ENCODE peak calls at places on chromosomes 2 and 18, in seven cellular contexts. C is esophagus squamous epithelium; Y is CD8-positive, alpha-beta memory T cell; Z is right lobe of liver; X is CD4-positive, alpha-beta memory T cell; O is thoracic aorta; P is OCI-LY7. V is an unnamed sample. For H3K36me3 and H3K9me3, the result is how much of the 10 kb centered on the place peaks cover.

GRCh38 chr2:11996618-11997017 is 250.2 kb downstream of the LPIN1 start:
- DNase-seq in C (no peak), Y (no peak), Z (no peak), X (peak), O (no peak), P (no peak), V (no peak)

GRCh38 chr2:26058390-26058789 is 24.5 kb downstream of the RAB10 start:
- DNase-seq in C (no peak), Y (no peak), Z (no peak), X (no peak), O (no peak), P (no peak), V (no peak)

GRCh38 chr2:75582840-75583239 is 22.1 kb upstream of the EVA1A start:
- DNase-seq in C (no peak), Y (no peak), Z (no peak), X (no peak), O (no peak), P (no peak), V (no peak)

GRCh38 chr2:132448771-132449170 is 32.2 kb downstream of the GPR39 start:
- DNase-seq in C (no peak), Y (no peak), Z (no peak), X (no peak), O (no peak), P (peak), V (no peak)

GRCh38 chr2:67159929-67160328 is 237.2 kb upstream of the ETAA1 start:
- DNase-seq in C (no peak), Y (no peak), Z (no peak), X (no peak), O (no peak), P (no peak), V (no peak)

GRCh38 chr18:48896875-48897511 is 53.8 kb downstream of the SMAD7 start:
- DNase-seq in C (no peak), Y (no peak), Z (peak), X (no peak), O (no peak), P (peak), V (peak)

GRCh38 chr2:172783091-172783898 is 47.6 kb downstream of the RAPGEF4 start:
- DNase-seq in C (no peak), Y (no peak), Z (no peak), X (no peak), O (no peak), P (no peak), V (peak)

GRCh38 chr2:219452361-219453317 is 18.0 kb downstream of the SPEG start:
- DNase-seq in C (no peak), Y (no peak), Z (no peak), X (no peak), O (peak), P (no peak), V (peak)

GRCh38 chr2:44955593-44956449 is 14.3 kb downstream of the SIX3 start:
- DNase-seq in C (no peak), Y (peak), Z (peak), X (peak), O (no peak), P (peak), V (no peak)

GRCh38 chr2:238930216-238930615 is 82.3 kb downstream of the TWIST2 start:
- DNase-seq in C (no peak), Y (no peak), Z (no peak), X (no peak), O (no peak), P (no peak), V (no peak)

GRCh38 chr2:235468978-235469694 is 24.7 kb upstream of the AGAP1 start:
- DNase-seq in C (no peak), Y (no peak), Z (no peak), X (no peak), O (peak), P (no peak), V (no peak)

GRCh38 chr18:47422524-47422923 is 171.1 kb upstream of the SKOR2 start:
- DNase-seq in C (no peak), Y (no peak), Z (no peak), X (no peak), O (no peak), P (no peak), V (no peak)

GRCh38 chr2:9770308-9771100 is 72.8 kb upstream of the TAF1B start:
- DNase-seq in C (no peak), Y (no peak), Z (no peak), X (peak), O (peak), P (peak), V (no peak)

GRCh38 chr2:58032751-58033055 is 13.9 kb upstream of the VRK2 start:
- DNase-seq in C (no peak), Y (no peak), Z (no peak), X (no peak), O (no peak), P (no peak), V (no peak)

GRCh38 chr2:97712693-97713295 is 582 bp upstream of the ZAP70 start:
- DNase-seq in C (no peak), Y (no peak), Z (peak), X (no peak), O (no peak), P (peak), V (no peak)

GRCh38 chr2:146987996-146988395 is 856.8 kb upstream of the ACVR2A start:
- DNase-seq in C (no peak), Y (no peak), Z (no peak), X (no peak), O (no peak), P (no peak), V (no peak)

GRCh38 chr18:35334821-35335220 is 9.4 kb downstream of the ZNF24 start:
- DNase-seq in C (no peak), Y (no peak), Z (no peak), X (no peak), O (no peak), P (no peak), V (no peak)

GRCh38 chr2:17713291-17713690 is 40.3 kb downstream of the SMC6 start:
- DNase-seq in C (no peak), Y (no peak), Z (no peak), X (no peak), O (no peak), P (no peak), V (no peak)

GRCh38 chr2:17717666-17718065 is 35.9 kb downstream of the SMC6 start:
- DNase-seq in C (no peak), Y (no peak), Z (no peak), X (no peak), O (no peak), P (no peak), V (no peak)

GRCh38 chr2:17719562-17720371 is 33.8 kb downstream of the SMC6 start:
- DNase-seq in C (no peak), Y (peak), Z (no peak), X (peak), O (no peak), P (peak), V (no peak)

DNA sequence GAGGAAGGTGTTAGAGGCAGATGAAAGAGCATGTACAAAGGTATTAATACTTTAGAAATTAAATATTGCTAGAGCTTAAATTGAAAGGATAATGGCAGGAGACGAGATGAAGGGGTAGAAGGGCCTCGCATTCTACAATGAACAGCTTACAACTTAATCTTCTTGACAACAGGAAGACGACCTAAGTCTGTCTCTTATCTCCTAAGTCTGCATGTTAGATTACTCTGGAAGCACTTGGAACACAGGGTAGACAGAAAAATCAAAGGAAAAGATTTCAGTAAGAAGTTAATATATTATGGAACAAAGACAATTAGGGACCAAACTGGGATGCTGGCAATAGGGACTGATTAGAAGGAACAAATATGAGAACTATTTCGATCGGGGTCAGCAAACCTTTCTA is 34.9 kb downstream of the SMC6 start:
- DNase-seq in C (no peak), Y (no peak), Z (no peak), X (no peak), O (no peak), P (no peak), V (no peak)
- H3K36me3 ChIP-seq in C (under half), Y (under half), Z (under half), X (under half), O (under half), P (half or more), V (half or more)

GRCh38 chr2:15832849-15833680 is 107.3 kb upstream of the MYCN start:
- DNase-seq in C (no peak), Y (no peak), Z (no peak), X (no peak), O (no peak), P (no peak), V (no peak)
- H3K9me3 ChIP-seq in C (under half), Y (under half), Z (under half), X (under half), O (under half), P (under half), V (under half)

GRCh38 chr2:20378891-20379519 is 28.4 kb upstream of the PUM2 start:
- DNase-seq in C (no peak), Y (no peak), Z (peak), X (no peak), O (peak), P (no peak), V (peak)

GRCh38 chr2:20378341-20378740 is 27.7 kb upstream of the PUM2 start:
- DNase-seq in C (no peak), Y (no peak), Z (no peak), X (no peak), O (no peak), P (no peak), V (no peak)

GRCh38 chr2:20384949-20385348 is 34.3 kb upstream of the PUM2 start:
- DNase-seq in C (no peak), Y (no peak), Z (no peak), X (no peak), O (no peak), P (no peak), V (no peak)

GRCh38 chr2:20382965-20383800 is 32.5 kb upstream of the PUM2 start:
- DNase-seq in C (no peak), Y (no peak), Z (no peak), X (peak), O (no peak), P (no peak), V (no peak)

GRCh38 chr2:20381457-20381856 is 30.8 kb upstream of the PUM2 start:
- DNase-seq in C (no peak), Y (no peak), Z (peak), X (no peak), O (no peak), P (no peak), V (no peak)
- H3K27ac ChIP-seq in C (peak), Y (no peak), Z (no peak), X (no peak), O (no peak), P (no peak), V (no peak)

GRCh38 chr2:69945447-69945846 is 16.0 kb downstream of the ASPRV1 start:
- DNase-seq in C (no peak), Y (no peak), Z (no peak), X (no peak), O (no peak), P (no peak), V (no peak)
- H3K36me3 ChIP-seq in C (under half), Y (under half), Z (under half), X (under half), O (under half), P (under half), V (under half)

DNA sequence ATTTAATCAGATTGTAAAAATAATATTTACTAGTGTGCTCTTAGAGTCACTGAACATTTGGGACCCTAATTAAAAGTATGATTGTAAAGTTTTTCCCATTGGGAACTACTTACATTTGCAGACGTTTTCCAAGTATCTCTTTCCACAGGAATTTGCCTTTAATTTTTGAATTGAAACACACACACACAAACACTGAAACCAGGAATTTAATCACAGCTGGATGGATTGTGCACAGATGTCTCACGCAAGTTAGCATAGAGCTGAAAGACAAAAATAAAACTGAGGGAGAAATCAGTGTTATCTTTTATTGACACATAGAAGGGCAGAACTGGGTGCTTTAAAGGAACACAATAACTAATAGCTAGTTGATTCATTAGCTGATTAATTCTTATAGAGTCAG is 230.7 kb downstream of the RND3 start:
- DNase-seq in C (no peak), Y (no peak), Z (no peak), X (no peak), O (no peak), P (no peak), V (no peak)
- H3K9me3 ChIP-seq in C (under half), Y (under half), Z (under half), X (under half), O (under half), P (under half), V (under half)

GRCh38 chr18:79581406-79581805 is 98.2 kb upstream of the CTDP1 start:
- DNase-seq in C (no peak), Y (no peak), Z (peak), X (no peak), O (no peak), P (no peak), V (peak)
- H3K27ac ChIP-seq in C (no peak), Y (no peak), Z (no peak), X (no peak), O (no peak), P (no peak), V (no peak)

DNA sequence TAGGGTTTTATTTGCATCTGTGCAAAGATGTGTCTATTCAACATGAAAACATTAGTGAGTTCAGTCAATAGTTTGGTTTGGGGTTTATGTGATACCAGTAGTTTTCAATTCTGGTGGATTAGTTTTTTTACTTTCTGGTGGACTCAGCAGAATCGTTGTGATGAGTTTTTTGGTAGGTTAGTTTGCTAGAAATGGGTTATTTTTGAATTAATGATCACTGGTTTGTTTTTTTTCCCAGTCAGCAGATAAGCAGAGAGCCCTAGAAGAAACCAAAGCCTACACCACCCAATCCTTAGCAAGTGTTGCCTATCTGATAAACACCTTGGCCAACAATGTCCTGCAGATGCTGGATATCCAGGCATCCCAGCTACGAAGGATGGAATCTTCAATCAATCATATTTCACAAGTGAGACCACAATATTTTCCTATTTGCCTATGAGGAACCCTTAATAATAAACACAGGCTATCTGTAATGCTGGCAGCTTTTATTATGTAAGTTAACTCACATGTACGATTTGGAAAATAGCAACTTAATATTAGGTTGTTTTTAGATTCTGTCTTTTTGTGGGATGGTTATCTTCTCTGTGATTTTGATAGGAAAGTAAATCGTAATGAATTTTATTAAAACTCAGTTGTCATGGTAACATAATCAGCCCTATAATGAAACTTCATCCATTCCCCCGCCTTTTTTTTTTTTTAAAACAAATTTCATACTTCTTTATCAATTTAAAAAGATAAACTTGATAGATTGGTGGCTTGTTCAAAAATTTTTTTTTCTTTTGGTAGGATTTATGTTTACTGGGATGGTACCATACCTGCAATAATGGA is 38.7 kb downstream of the ABI2 start:
- DNase-seq in C (no peak), Y (no peak), Z (no peak), X (no peak), O (no peak), P (no peak), V (no peak)
- H3K36me3 ChIP-seq in C (under half), Y (under half), Z (under half), X (under half), O (under half), P (under half), V (under half)